ENCODE peak calls at places on chromosomes 2 and 18, in seven cellular contexts. P is uterus, O is astrocyte of the spinal cord, J is GM13977, N is dorsolateral prefrontal cortex, X is IMR-90, Q is mucosa of descending colon. D is an unnamed sample.

GRCh38 chr2:79860233-79861058 is 347.6 kb downstream of the CTNNA2 start:
- DNase-seq in J (peak), N (peak), P (no peak), X (peak), O (peak), Q (no peak), D (no peak)

GRCh38 chr2:60353863-60354262 is 199.6 kb downstream of the BCL11A start:
- DNase-seq in P (no peak), X (no peak), J (peak), N (no peak), O (no peak), Q (no peak), D (no peak)

GRCh38 chr2:29066271-29066860 is 8.0 kb downstream of the PCARE start:
- DNase-seq in X (peak), N (no peak), P (no peak), O (no peak), J (no peak), Q (no peak), D (no peak)

GRCh38 chr18:45775241-45775676 is 50.2 kb upstream of the SIGLEC15 start:
- DNase-seq in P (peak), N (peak), J (no peak), O (peak), X (peak), Q (peak), D (no peak)

GRCh38 chr2:72952961-72953360 is 35.6 kb downstream of the EMX1 start:
- DNase-seq in O (no peak), N (no peak), J (no peak), P (no peak), Q (no peak), X (no peak), D (no peak)

GRCh38 chr2:197972017-197972416 is 167.6 kb downstream of the PLCL1 start:
- DNase-seq in Q (no peak), J (no peak), X (peak), N (no peak), O (peak), P (peak), D (no peak)

GRCh38 chr2:61255580-61256437 is 93.8 kb downstream of the C2orf74 start:
- DNase-seq in X (peak), N (no peak), J (no peak), Q (no peak), O (peak), P (no peak), D (no peak)

GRCh38 chr2:25586726-25587144 is 86.6 kb downstream of the DTNB start:
- DNase-seq in X (peak), N (no peak), O (peak), P (no peak), J (peak), Q (no peak), D (no peak)

GRCh38 chr2:201058914-201059313 is 12.6 kb downstream of the HYCC2 start:
- DNase-seq in X (no peak), J (no peak), P (no peak), Q (no peak), O (no peak), N (no peak), D (no peak)

GRCh38 chr2:21262426-21262940 is 138.7 kb downstream of the TDRD15 start:
- DNase-seq in P (no peak), O (no peak), N (no peak), X (no peak), Q (no peak), J (no peak), D (no peak)

GRCh38 chr2:208872591-208872990 is 466.0 kb downstream of the PTH2R start:
- DNase-seq in J (no peak), X (no peak), N (no peak), P (no peak), O (no peak), Q (no peak), D (no peak)

GRCh38 chr2:65177754-65178442 is 48.0 kb upstream of the RAB1A start:
- DNase-seq in P (no peak), Q (peak), O (peak), J (no peak), X (no peak), N (no peak), D (no peak)

GRCh38 chr18:45887585-45887984 is 62.1 kb downstream of the SIGLEC15 start:
- DNase-seq in X (no peak), P (no peak), J (no peak), O (no peak), Q (no peak), N (no peak), D (no peak)

GRCh38 chr2:219581346-219581745 is 9.2 kb downstream of the INHA start:
- DNase-seq in X (no peak), J (no peak), O (no peak), P (no peak), N (no peak), Q (no peak), D (no peak)

GRCh38 chr2:113755690-113756063 is 765 bp downstream of the SLC35F5 start:
- DNase-seq in J (peak), X (peak), P (no peak), N (no peak), O (peak), Q (no peak), D (no peak)

GRCh38 chr2:11930211-11930761 is 183.9 kb downstream of the LPIN1 start:
- DNase-seq in P (peak), J (no peak), X (no peak), N (no peak), Q (no peak), O (peak), D (no peak)

GRCh38 chr2:54599914-54600313 is 123.5 kb upstream of the EML6 start:
- DNase-seq in P (peak), X (no peak), Q (peak), J (no peak), O (no peak), N (no peak), D (no peak)

GRCh38 chr18:61203151-61203550 is 130.1 kb upstream of the CDH20 start:
- DNase-seq in Q (no peak), J (no peak), N (no peak), X (no peak), P (no peak), O (peak), D (no peak)

GRCh38 chr2:28566441-28567075 is 70.7 kb downstream of the PLB1 start:
- DNase-seq in N (peak), O (peak), J (peak), P (peak), X (peak), Q (peak), D (peak)

GRCh38 chr2:43218550-43219382 is 7.6 kb downstream of the ZFP36L2 start:
- DNase-seq in X (peak), P (peak), Q (peak), O (peak), N (no peak), J (peak), D (no peak)

GRCh38 chr2:20282916-20283592 is 58.1 kb upstream of the SDC1 start:
- DNase-seq in N (peak), X (peak), J (no peak), Q (no peak), P (peak), O (peak), D (no peak)

GRCh38 chr2:191501390-191502168 is 176.4 kb upstream of the NABP1 start:
- DNase-seq in P (no peak), Q (no peak), N (no peak), X (peak), O (peak), J (no peak), D (no peak)

GRCh38 chr18:50970006-50970405 is 2.2 kb downstream of the ELAC1 start:
- DNase-seq in X (no peak), Q (peak), J (no peak), P (no peak), N (no peak), O (no peak), D (no peak)

GRCh38 chr2:54483426-54483825 is 27.3 kb downstream of the SPTBN1 start:
- DNase-seq in P (no peak), J (no peak), N (no peak), X (no peak), Q (no peak), O (peak), D (no peak)

GRCh38 chr2:197711576-197711975 is 6.4 kb downstream of the MARS2 start:
- DNase-seq in O (no peak), Q (no peak), N (no peak), P (no peak), J (no peak), X (peak), D (no peak)

GRCh38 chr2:241129086-241129871 is 20.0 kb downstream of the PASK start:
- DNase-seq in P (no peak), O (no peak), J (peak), Q (no peak), X (no peak), N (no peak), D (no peak)

GRCh38 chr18:45730832-45731545 is 7.0 kb downstream of the SLC14A1 start:
- DNase-seq in P (no peak), O (peak), X (peak), Q (no peak), J (no peak), N (no peak), D (no peak)

GRCh38 chr2:104904889-104905288 is 51.0 kb downstream of the POU3F3 start:
- DNase-seq in J (no peak), Q (no peak), X (no peak), N (no peak), O (no peak), P (no peak), D (no peak)

GRCh38 chr2:138956116-138956515 is 175.9 kb upstream of the NXPH2 start:
- DNase-seq in P (no peak), O (peak), Q (no peak), X (no peak), J (no peak), N (no peak), D (no peak)

GRCh38 chr2:80370375-80371009 is 65.9 kb upstream of the LRRTM1 start:
- DNase-seq in P (no peak), Q (no peak), X (no peak), N (no peak), J (no peak), O (no peak), D (no peak)

GRCh38 chr2:16566701-16567100 is 98.9 kb downstream of the CYRIA start:
- DNase-seq in J (no peak), P (no peak), X (no peak), N (no peak), Q (no peak), O (no peak), D (no peak)

GRCh38 chr18:10022365-10022764 is 108.5 kb downstream of the VAPA start:
- DNase-seq in N (no peak), O (no peak), X (no peak), J (no peak), P (no peak), Q (no peak), D (no peak)

GRCh38 chr18:45916302-45916701 is 50.8 kb downstream of the EPG5 start:
- DNase-seq in O (no peak), N (no peak), X (no peak), P (no peak), J (no peak), Q (no peak), D (no peak)

GRCh38 chr2:181070119-181070833 is 89.9 kb downstream of the UBE2E3 start:
- DNase-seq in J (no peak), X (peak), Q (no peak), N (no peak), P (no peak), O (peak), D (no peak)

GRCh38 chr18:3710712-3711269 is 260.8 kb downstream of the TGIF1 start:
- DNase-seq in Q (peak), O (no peak), J (no peak), P (peak), N (peak), X (no peak), D (no peak)

GRCh38 chr18:23779696-23780303 is 90.5 kb downstream of the LAMA3 start:
- DNase-seq in N (no peak), O (peak), X (peak), Q (no peak), J (no peak), P (no peak), D (no peak)
- TF ChIP-seq CTCF in N (no peak), O (no peak), X (peak), Q (no peak), J (no peak), P (no peak), D (no peak)

GRCh38 chr2:9135804-9136558 is 70.6 kb upstream of the ASAP2 start:
- DNase-seq in X (peak), O (peak), N (no peak), Q (peak), J (no peak), P (no peak), D (no peak)

GRCh38 chr2:9139491-9140443 is 66.8 kb upstream of the ASAP2 start:
- DNase-seq in O (peak), X (peak), N (peak), J (peak), P (peak), Q (peak), D (peak)

GRCh38 chr2:9140570-9141378 is 65.8 kb upstream of the ASAP2 start:
- DNase-seq in X (peak), J (no peak), P (no peak), N (no peak), O (no peak), Q (no peak), D (no peak)

GRCh38 chr2:9136997-9137819 is 69.4 kb upstream of the ASAP2 start:
- DNase-seq in J (no peak), O (no peak), N (no peak), P (no peak), Q (peak), X (no peak), D (no peak)

GRCh38 chr2:9138507-9139085 is 68.0 kb upstream of the ASAP2 start:
- DNase-seq in X (no peak), J (no peak), Q (peak), O (no peak), N (no peak), P (no peak), D (no peak)
- TF ChIP-seq CTCF in X (peak), J (no peak), Q (no peak), O (peak), N (no peak), P (no peak), D (peak)

GRCh38 chr2:233404227-233404626 is 49.9 kb downstream of the DGKD start:
- DNase-seq in Q (peak), N (no peak), P (no peak), X (peak), O (peak), J (peak), D (no peak)
- TF ChIP-seq CTCF in Q (peak), N (peak), P (no peak), X (peak), O (peak), J (peak), D (peak)

GRCh38 chr18:54672846-54673475 is 81.9 kb downstream of the DYNAP start:
- DNase-seq in P (no peak), X (no peak), O (peak), N (no peak), Q (peak), J (no peak), D (no peak)

GRCh38 chr18:54672109-54672508 is 81.1 kb downstream of the DYNAP start:
- DNase-seq in X (no peak), N (no peak), P (no peak), O (no peak), J (no peak), Q (no peak), D (no peak)

GRCh38 chr18:54675076-54675475 is 84.0 kb downstream of the DYNAP start:
- DNase-seq in N (no peak), X (no peak), J (no peak), P (no peak), O (no peak), Q (no peak), D (no peak)

GRCh38 chr18:54671291-54671881 is 80.3 kb downstream of the DYNAP start:
- DNase-seq in O (peak), X (peak), N (no peak), P (no peak), Q (no peak), J (peak), D (peak)
- TF ChIP-seq CTCF in O (peak), X (peak), N (peak), P (peak), Q (no peak), J (peak), D (peak)

GRCh38 chr18:7764406-7764805 is 197.3 kb downstream of the PTPRM start:
- DNase-seq in O (no peak), N (no peak), Q (no peak), J (no peak), P (no peak), X (no peak), D (no peak)
- TF ChIP-seq CTCF in O (no peak), N (no peak), Q (no peak), J (no peak), P (no peak), X (no peak), D (no peak)

GRCh38 chr2:85838181-85838580 is 50.6 kb downstream of the ST3GAL5 start:
- DNase-seq in J (no peak), P (no peak), O (no peak), X (no peak), N (no peak), Q (no peak), D (no peak)
- TF ChIP-seq CTCF in J (peak), P (no peak), O (no peak), X (no peak), N (no peak), Q (no peak), D (no peak)

GRCh38 chr2:133776936-133777587 is 208.8 kb upstream of the NCKAP5 start:
- DNase-seq in N (no peak), J (no peak), O (no peak), X (no peak), P (no peak), Q (no peak), D (no peak)

GRCh38 chr2:133774675-133775005 is 206.4 kb upstream of the NCKAP5 start:
- DNase-seq in X (no peak), P (no peak), N (no peak), Q (no peak), O (peak), J (no peak), D (no peak)

GRCh38 chr2:133780997-133781513 is 212.8 kb upstream of the NCKAP5 start:
- DNase-seq in O (no peak), Q (no peak), P (no peak), J (no peak), X (no peak), N (no peak), D (no peak)

GRCh38 chr2:133777607-133778006 is 209.3 kb upstream of the NCKAP5 start:
- DNase-seq in Q (no peak), O (no peak), P (no peak), N (no peak), J (no peak), X (no peak), D (no peak)

GRCh38 chr2:133780099-133780996 is 212.1 kb upstream of the NCKAP5 start:
- DNase-seq in N (no peak), P (peak), O (peak), Q (no peak), X (peak), J (peak), D (no peak)
- TF ChIP-seq CTCF in N (peak), P (peak), O (peak), Q (no peak), X (peak), J (peak), D (peak)

DNA sequence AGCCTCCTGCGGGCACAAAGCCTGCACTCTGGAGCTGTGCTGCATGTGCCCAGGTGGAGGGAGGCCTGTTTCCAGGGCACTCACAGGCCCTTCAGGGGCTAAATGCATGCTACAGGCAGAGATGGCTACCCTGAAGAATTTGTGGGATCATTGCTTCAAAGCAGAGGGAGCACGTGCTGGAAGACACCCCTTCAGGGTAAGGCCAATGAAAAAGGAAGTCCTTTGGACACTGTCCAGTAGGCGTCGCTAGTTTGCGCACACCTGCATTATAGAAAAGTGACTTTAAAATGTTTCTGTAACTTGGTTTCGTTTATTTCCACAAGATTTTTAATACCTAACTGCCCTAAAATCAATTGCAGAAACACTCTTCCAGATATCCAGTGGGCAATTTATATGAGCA is 325.3 kb downstream of the ZNF516 start:
- DNase-seq in J (no peak), X (no peak), Q (no peak), O (no peak), N (no peak), P (no peak), D (no peak)
- TF ChIP-seq CTCF in J (no peak), X (no peak), Q (no peak), O (no peak), N (no peak), P (no peak), D (peak)

GRCh38 chr2:170717991-170718589 is 3.0 kb downstream of the SP5 start:
- DNase-seq in P (no peak), O (no peak), X (no peak), N (no peak), Q (no peak), J (no peak), D (no peak)

GRCh38 chr2:170715932-170716777 is 1.0 kb downstream of the SP5 start:
- DNase-seq in O (no peak), N (no peak), X (no peak), Q (peak), J (peak), P (no peak), D (no peak)

GRCh38 chr2:170715062-170715931 is at the start of gene SP5:
- DNase-seq in X (peak), O (peak), P (peak), J (peak), Q (peak), N (no peak), D (peak)

GRCh38 chr2:170717599-170717963 is 2.4 kb downstream of the SP5 start:
- DNase-seq in X (no peak), J (no peak), O (no peak), Q (no peak), P (no peak), N (no peak), D (no peak)

DNA sequence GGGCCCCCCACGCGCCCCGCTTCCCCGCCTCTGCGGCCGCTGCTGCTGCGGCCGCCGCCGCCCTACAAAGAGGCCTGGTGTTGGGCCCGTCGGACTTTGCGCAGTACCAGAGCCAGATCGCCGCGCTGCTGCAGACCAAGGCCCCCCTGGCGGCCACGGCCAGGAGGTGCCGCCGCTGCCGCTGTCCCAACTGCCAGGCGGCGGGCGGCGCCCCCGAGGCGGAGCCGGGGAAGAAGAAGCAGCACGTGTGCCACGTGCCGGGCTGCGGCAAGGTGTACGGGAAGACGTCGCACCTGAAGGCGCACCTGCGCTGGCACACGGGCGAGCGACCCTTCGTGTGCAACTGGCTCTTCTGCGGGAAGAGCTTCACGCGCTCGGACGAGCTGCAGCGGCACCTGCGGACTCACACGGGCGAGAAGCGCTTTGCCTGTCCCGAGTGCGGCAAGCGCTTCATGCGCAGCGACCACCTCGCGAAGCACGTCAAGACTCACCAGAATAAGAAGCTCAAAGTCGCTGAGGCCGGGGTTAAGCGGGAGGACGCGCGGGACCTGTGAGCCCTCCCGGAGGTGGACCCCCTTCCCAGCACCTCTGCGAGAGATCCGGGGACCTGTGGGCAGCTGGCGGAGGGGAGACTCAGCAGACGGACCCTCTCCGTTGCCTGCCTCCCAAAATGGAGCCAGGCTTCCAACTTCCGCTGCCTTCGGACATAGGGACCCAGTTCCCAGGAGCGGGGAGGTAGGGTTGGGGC is 1.9 kb downstream of the SP5 start:
- DNase-seq in P (peak), N (no peak), O (peak), X (peak), Q (peak), J (peak), D (peak)
- TF ChIP-seq CTCF in P (no peak), N (no peak), O (peak), X (peak), Q (peak), J (peak), D (peak)

D was measured in D721Med.